ENCODE peak calls at places on chromosomes 11 and 22, in four cellular contexts. Z, J, W and B are unnamed samples.

GRCh38 chr11:9568161-9568853 is 5.2 kb upstream of the WEE1 start:
- DNase-seq in Z (no peak), J (no peak), W (no peak), B (no peak)

GRCh38 chr11:2808850-2809847 is 76.4 kb downstream of the CDKN1C start:
- DNase-seq in J (no peak), W (peak; percentile 63), Z (no peak), B (no peak)

GRCh38 chr11:7572001-7572712 is 58.4 kb downstream of the PPFIBP2 start:
- DNase-seq in Z (peak; percentile 45), W (no peak), J (no peak), B (no peak)

GRCh38 chr11:125777309-125777708 is 1.3 kb downstream of the PATE2 start:
- DNase-seq in Z (no peak), J (peak; percentile 4), W (no peak), B (no peak)

GRCh38 chr22:31206896-31207687 is 5.0 kb upstream of the LIMK2 start:
- DNase-seq in Z (peak; percentile 92), J (no peak), W (peak; percentile 91), B (no peak)

GRCh38 chr22:37518509-37519267 is 527 bp downstream of the CARD10 start:
- DNase-seq in W (no peak), J (no peak), Z (no peak), B (no peak)

GRCh38 chr11:124536520-124536919 is 6.9 kb downstream of the OR8B12 start:
- DNase-seq in Z (peak; percentile 42), W (peak; percentile 87), J (peak; percentile 99), B (peak; percentile 9)

GRCh38 chr22:22893077-22893805 is 5.6 kb downstream of the IGLL5 start:
- DNase-seq in W (peak; percentile 57), J (no peak), Z (peak; percentile 15), B (no peak)

GRCh38 chr11:69473520-69473894 is 8.0 kb upstream of the LINC01488 start:
- DNase-seq in W (no peak), J (no peak), Z (no peak), B (no peak)

GRCh38 chr11:28176231-28176853 is 68.2 kb downstream of the METTL15 start:
- DNase-seq in J (no peak), W (no peak), Z (no peak), B (peak; percentile 27)

GRCh38 chr11:108961095-108961494 is 296.2 kb downstream of the DDX10 start:
- DNase-seq in Z (no peak), W (no peak), J (no peak), B (no peak)

GRCh38 chr11:123450593-123450992 is 20.5 kb downstream of the GRAMD1B start:
- DNase-seq in Z (no peak), W (no peak), J (no peak), B (no peak)

GRCh38 chr11:127624455-127624854 is 623.9 kb upstream of the KIRREL3 start:
- DNase-seq in Z (no peak), J (no peak), W (no peak), B (no peak)

GRCh38 chr22:37043828-37044538 is 7.6 kb upstream of the KCTD17 start:
- DNase-seq in J (no peak), W (no peak), Z (peak; percentile 87), B (peak; percentile 23)

GRCh38 chr11:61682093-61682732 is 2.0 kb downstream of the DAGLA start:
- DNase-seq in W (no peak), Z (no peak), J (peak; percentile 47), B (peak; percentile 11)

GRCh38 chr11:110797453-110797852 is 85.2 kb upstream of the ARHGAP20 start:
- DNase-seq in J (no peak), W (no peak), Z (peak; percentile 50), B (no peak)

GRCh38 chr22:29716814-29717213 is 3.0 kb upstream of the CABP7 start:
- DNase-seq in J (peak; percentile 66), Z (peak; percentile 36), W (no peak), B (peak; percentile 85)

DNA sequence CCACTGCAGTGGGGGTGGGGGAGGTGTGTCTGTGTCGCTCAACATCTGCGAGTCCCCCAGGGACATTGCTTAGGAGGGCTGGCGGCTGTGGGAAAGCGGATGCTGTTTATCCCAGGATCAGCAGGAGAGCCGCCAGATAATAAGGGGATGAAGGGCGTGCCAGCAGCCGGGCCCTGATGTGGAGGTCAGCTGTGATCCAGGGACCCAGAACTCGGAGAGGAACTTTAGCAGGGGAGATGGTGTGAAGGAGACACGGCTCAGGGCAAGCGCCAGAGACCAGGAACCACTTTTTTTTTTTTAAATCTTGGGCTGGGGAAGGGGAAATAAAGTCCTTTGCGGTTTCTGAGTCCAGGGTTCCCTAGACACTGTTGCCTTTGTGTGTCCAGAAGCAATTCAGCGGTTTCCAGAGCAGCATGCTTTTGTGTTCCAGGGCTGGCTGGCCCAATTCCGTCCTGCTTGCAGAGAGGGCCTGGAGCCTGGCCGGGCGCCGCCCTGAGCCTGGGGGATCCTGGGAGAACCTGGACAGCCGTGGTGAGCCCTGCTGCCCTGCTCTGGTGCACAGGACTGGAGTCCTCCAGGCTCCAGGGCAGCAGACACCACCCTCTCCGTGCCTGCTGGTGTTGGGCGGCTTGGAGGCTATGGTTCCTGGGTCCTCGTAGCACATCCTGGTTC is at the start of gene GRAMD4:
- DNase-seq in W (no peak), J (no peak), Z (no peak), B (no peak)
- H3K4me3 ChIP-seq in W (no peak within 1 kb of the TSS), J (no peak within 1 kb of the TSS), Z (no peak within 1 kb of the TSS), B (no peak within 1 kb of the TSS)

GRCh38 chr11:72238492-72239295 is 5.3 kb downstream of the PHOX2A start:
- DNase-seq in Z (peak; percentile 20), W (peak; percentile 84), J (no peak), B (no peak)
- H3K4me3 ChIP-seq in Z (no peak overlapping the region), W (no peak overlapping the region), J (no peak overlapping the region), B (no peak overlapping the region)

GRCh38 chr22:19719055-19719482 is 4.3 kb upstream of the GP1BB start:
- DNase-seq in Z (no peak), W (no peak), J (no peak), B (peak; percentile 60)
- H3K4me3 ChIP-seq in Z (no peak overlapping the region), W (no peak overlapping the region), J (peak overlapping the region; percentile 55), B (no peak overlapping the region)

GRCh38 chr22:45673482-45674175 is 2.0 kb downstream of the ATXN10 start:
- DNase-seq in Z (no peak), W (no peak), J (no peak), B (no peak)

GRCh38 chr22:45671051-45671782 is 417 bp upstream of the ATXN10 start:
- DNase-seq in Z (no peak), J (no peak), W (no peak), B (peak; percentile 53)

GRCh38 chr22:45671783-45672563 is at the start of gene ATXN10:
- DNase-seq in Z (peak; percentile 50), W (peak; percentile 89), J (peak; percentile 37), B (peak; percentile 84)

GRCh38 chr22:45676024-45676423 is 4.4 kb downstream of the ATXN10 start:
- DNase-seq in Z (no peak), J (no peak), W (no peak), B (no peak)

DNA sequence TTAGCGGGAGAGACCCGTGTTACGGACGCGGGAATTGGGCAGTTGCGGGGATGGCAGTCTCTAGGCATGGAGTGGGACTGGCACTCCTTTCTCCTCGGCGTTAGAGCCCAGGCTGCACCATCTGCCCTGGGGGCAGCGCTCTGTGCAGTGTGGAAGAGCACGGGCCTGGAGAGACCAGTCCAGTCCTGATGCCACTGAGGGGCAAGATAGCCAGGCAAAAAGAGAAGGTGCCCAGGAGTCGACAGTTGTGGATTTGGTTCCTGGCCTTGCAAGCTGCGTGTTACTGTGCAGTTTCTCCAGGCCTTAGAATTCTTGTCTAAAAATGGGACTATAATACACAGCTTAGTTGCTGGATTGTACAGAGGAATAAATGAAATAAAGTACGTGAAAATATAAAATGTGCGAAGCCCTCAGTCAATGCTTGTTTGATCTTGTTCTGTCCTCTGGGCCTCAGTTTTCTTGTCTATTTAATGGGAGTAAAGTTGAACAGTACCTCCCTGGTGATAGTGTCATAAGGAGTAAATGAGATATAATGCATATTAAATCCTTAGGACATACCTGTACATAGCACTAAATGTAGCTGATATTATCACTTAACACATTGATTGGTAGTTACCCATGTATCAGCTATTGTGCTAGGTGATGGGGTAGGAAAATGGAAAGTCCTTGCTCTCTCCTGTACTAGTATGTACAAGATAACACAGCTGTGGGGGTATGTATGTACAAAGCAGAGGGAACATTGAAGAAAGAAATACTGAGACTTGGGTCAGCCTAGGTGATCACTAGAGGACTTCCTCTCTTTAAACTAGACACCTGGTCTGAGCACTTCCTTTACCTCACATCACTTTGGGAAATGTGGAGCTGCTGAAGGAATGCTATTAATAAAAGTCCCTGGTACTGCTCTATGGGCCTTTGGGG is 1.2 kb downstream of the ATXN10 start:
- DNase-seq in W (no peak), Z (no peak), J (no peak), B (no peak)
- H3K4me3 ChIP-seq in W (peak overlapping the region; percentile 70), Z (peak overlapping the region; percentile 87), J (peak overlapping the region; percentile 90), B (peak overlapping the region; percentile 95)

GRCh38 chr11:34441814-34442213 is 3.1 kb downstream of the CAT start:
- DNase-seq in J (no peak), Z (no peak), W (no peak), B (no peak)

GRCh38 chr11:34437224-34437879 is 1.4 kb upstream of the CAT start:
- DNase-seq in Z (no peak), J (no peak), W (no peak), B (no peak)

GRCh38 chr11:34443136-34443535 is 4.4 kb downstream of the CAT start:
- DNase-seq in Z (no peak), J (no peak), W (no peak), B (no peak)

GRCh38 chr11:34438529-34439507 is at the start of gene CAT:
- DNase-seq in W (peak; percentile 100), Z (peak; percentile 98), J (peak; percentile 98), B (peak; percentile 99)

GRCh38 chr11:34439521-34440258 is 956 bp downstream of the CAT start:
- DNase-seq in J (no peak), Z (no peak), W (no peak), B (peak; percentile 22)
- H3K4me3 ChIP-seq in J (peak overlapping the region; percentile 91), Z (peak overlapping the region; percentile 48), W (peak overlapping the region; percentile 84), B (peak overlapping the region; percentile 92)

DNA sequence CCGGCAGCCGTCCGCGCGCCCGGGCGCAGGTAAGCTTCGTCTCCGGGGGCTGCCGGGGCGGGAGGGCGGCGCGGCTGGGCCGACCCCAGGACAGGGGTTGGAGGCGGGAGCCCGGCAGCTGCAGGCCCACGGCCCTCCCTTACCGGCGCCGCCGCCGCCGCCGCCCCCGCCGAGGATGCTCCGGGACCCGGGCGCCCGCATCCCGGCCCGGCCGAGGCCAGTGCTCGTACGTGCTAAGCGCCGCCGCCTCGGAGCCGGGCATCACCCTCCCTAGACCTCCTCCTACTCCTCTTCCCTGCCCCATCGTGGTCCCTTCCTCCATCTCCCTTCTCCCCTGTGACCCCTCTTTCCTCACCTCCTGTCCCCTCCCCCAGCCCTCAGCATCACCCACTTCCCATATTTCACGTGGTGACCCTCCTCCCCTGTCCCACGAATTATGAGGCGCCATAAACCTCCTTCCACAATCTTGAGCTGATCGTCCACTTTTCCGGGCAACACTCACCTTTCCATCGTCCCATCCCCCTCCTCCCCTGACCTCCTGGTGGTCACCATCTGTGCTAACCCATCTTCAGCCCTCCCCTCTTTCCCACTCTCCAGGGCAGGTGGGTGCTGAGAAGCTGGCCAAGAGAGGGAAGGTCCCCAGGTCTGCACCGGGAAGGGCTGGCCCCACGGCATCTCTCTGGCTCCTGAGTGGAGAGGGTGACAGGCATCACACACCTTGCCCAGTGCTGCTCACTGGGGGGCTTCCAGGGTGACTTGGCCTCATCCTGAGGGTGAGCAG is 588 bp downstream of the ASPHD2 start:
- DNase-seq in J (no peak), W (no peak), Z (no peak), B (peak; percentile 22)
- H3K4me3 ChIP-seq in J (peak overlapping the region; percentile 69), W (no peak overlapping the region), Z (peak overlapping the region; percentile 24), B (peak overlapping the region; percentile 51)